ENCODE peak calls at places on chromosome X, in four cellular contexts. One of them, this sample, is unnamed.

GRCh38 chrX:130770615-130771014 is 132.4 kb downstream of the ENOX2 start:
- DNase-seq in heart right ventricle: no peak
- DNase-seq in GM19239: no peak
- DNase-seq in transverse colon: no peak
- DNase-seq in this sample: no peak

GRCh38 chrX:30913556-30913955 is 24.5 kb upstream of the TAB3 start:
- DNase-seq in GM19239: no peak
- DNase-seq in heart right ventricle: no peak
- DNase-seq in transverse colon: peak
- DNase-seq in this sample: no peak

GRCh38 chrX:70033348-70033747 is 16.4 kb downstream of the AWAT2 start:
- DNase-seq in GM19239: no peak
- DNase-seq in transverse colon: no peak
- DNase-seq in heart right ventricle: peak
- DNase-seq in this sample: no peak

GRCh38 chrX:10981491-10981890 is 129.6 kb upstream of the HCCS start:
- DNase-seq in transverse colon: no peak
- DNase-seq in GM19239: no peak
- DNase-seq in heart right ventricle: no peak
- DNase-seq in this sample: no peak

GRCh38 chrX:112746812-112747630 is 67.3 kb upstream of the LHFPL1 start:
- DNase-seq in transverse colon: no peak
- DNase-seq in heart right ventricle: no peak
- DNase-seq in GM19239: no peak
- DNase-seq in this sample: no peak

GRCh38 chrX:133497356-133497755 is 82.1 kb upstream of the GPC4 start:
- DNase-seq in GM19239: no peak
- DNase-seq in heart right ventricle: no peak
- DNase-seq in transverse colon: no peak
- DNase-seq in this sample: no peak

GRCh38 chrX:131792789-131793462 is 230.2 kb upstream of the STK26 start:
- DNase-seq in heart right ventricle: peak
- DNase-seq in GM19239: no peak
- DNase-seq in transverse colon: peak
- DNase-seq in this sample: no peak

GRCh38 chrX:68432648-68433047 is 647 bp downstream of the OPHN1 start:
- DNase-seq in heart right ventricle: no peak
- DNase-seq in GM19239: no peak
- DNase-seq in transverse colon: no peak
- DNase-seq in this sample: no peak

GRCh38 chrX:13891367-13892146 is 74.7 kb upstream of the GPM6B start:
- DNase-seq in heart right ventricle: no peak
- DNase-seq in transverse colon: no peak
- DNase-seq in GM19239: no peak
- DNase-seq in this sample: no peak

GRCh38 chrX:93422693-93423092 is 250.7 kb downstream of the NAP1L3 start:
- DNase-seq in GM19239: no peak
- DNase-seq in transverse colon: no peak
- DNase-seq in heart right ventricle: no peak
- DNase-seq in this sample: peak

GRCh38 chrX:49171752-49172279 is at the start of gene PLP2:
- DNase-seq in transverse colon: peak
- DNase-seq in heart right ventricle: peak
- DNase-seq in GM19239: no peak
- DNase-seq in this sample: no peak

GRCh38 chrX:106698693-106699092 is 27.8 kb upstream of the RNF128 start:
- DNase-seq in GM19239: no peak
- DNase-seq in heart right ventricle: no peak
- DNase-seq in transverse colon: no peak
- DNase-seq in this sample: no peak

GRCh38 chrX:3527811-3528210 is 181.4 kb upstream of the MXRA5 start:
- DNase-seq in heart right ventricle: no peak
- DNase-seq in transverse colon: no peak
- DNase-seq in GM19239: no peak
- DNase-seq in this sample: no peak

GRCh38 chrX:151177141-151178027 is 1.0 kb downstream of the GPR50 start:
- DNase-seq in heart right ventricle: no peak
- DNase-seq in GM19239: no peak
- DNase-seq in transverse colon: no peak
- DNase-seq in this sample: no peak

GRCh38 chrX:20265726-20266681 is 705 bp downstream of the RPS6KA3 start:
- DNase-seq in GM19239: no peak
- DNase-seq in transverse colon: peak
- DNase-seq in heart right ventricle: peak
- DNase-seq in this sample: no peak

GRCh38 chrX:45771560-45772340 is 571.1 kb upstream of the DIPK2B start:
- DNase-seq in heart right ventricle: peak
- DNase-seq in GM19239: no peak
- DNase-seq in transverse colon: peak
- DNase-seq in this sample: no peak

GRCh38 chrX:133448512-133449076 is 33.3 kb upstream of the GPC4 start:
- DNase-seq in GM19239: no peak
- DNase-seq in heart right ventricle: no peak
- DNase-seq in transverse colon: no peak
- DNase-seq in this sample: no peak

GRCh38 chrX:150146271-150146888 is 208.1 kb upstream of the EOLA2 start:
- DNase-seq in GM19239: no peak
- DNase-seq in heart right ventricle: no peak
- DNase-seq in transverse colon: no peak
- DNase-seq in this sample: no peak